ENCODE peak calls at places on chromosome 1, in ten cellular contexts. W is M059J; N is Calu3; R is AG08395; I is C1 segment of cervical spinal cord; A is AG09309; G is stomach; M is stimulated activated CD8-positive, alpha-beta memory T cell treated with anti-CD3 and anti-CD28 coated beads, Interleukin-15, amount 100 ng/mL, for 24 hours; L is OCI-M1; S is activated T-cell treated with anti-CD3 and anti-CD28 coated beads for 1 hour. Y is an unnamed sample.

GRCh38 chr1:26126321-26127084 is 14.9 kb downstream of the PDIK1L start:
- DNase-seq in N (peak; percentile 66), I (no peak), R (no peak), A (no peak), L (peak; percentile 99), M (no peak), G (peak; percentile 56), W (peak; percentile 87), S (peak; percentile 18), Y (peak; percentile 22)

GRCh38 chr1:14852301-14852700 is 253.8 kb downstream of the KAZN start:
- DNase-seq in A (no peak), I (no peak), L (no peak), S (no peak), N (no peak), W (no peak), G (peak; percentile 85), R (no peak), M (no peak), Y (no peak)

GRCh38 chr1:198893763-198894444 is 255.1 kb downstream of the PTPRC start:
- DNase-seq in W (peak; percentile 76), R (peak; percentile 14), A (no peak), N (no peak), M (no peak), L (no peak), G (no peak), I (no peak), S (no peak), Y (no peak)

GRCh38 chr1:8040586-8040985 is 14.5 kb upstream of the ERRFI1 start:
- DNase-seq in M (no peak), A (peak; percentile 92), S (no peak), R (peak; percentile 93), I (no peak), W (peak; percentile 100), G (peak; percentile 91), N (peak; percentile 73), L (no peak), Y (no peak)

GRCh38 chr1:156383023-156383422 is 14.0 kb downstream of the RHBG start:
- DNase-seq in R (peak; percentile 82), M (peak; percentile 21), N (peak; percentile 82), S (peak; percentile 48), L (peak; percentile 78), G (peak; percentile 71), W (peak; percentile 56), A (no peak), I (peak; percentile 70), Y (peak; percentile 33)

GRCh38 chr1:25927541-25928265 is 21.5 kb upstream of the STMN1 start:
- DNase-seq in W (peak; percentile 64), G (no peak), L (no peak), S (no peak), R (no peak), A (no peak), I (no peak), N (no peak), M (no peak), Y (no peak)

GRCh38 chr1:206470692-206471414 is 577 bp downstream of the IKBKE start:
- DNase-seq in I (no peak), A (no peak), M (no peak), G (peak; percentile 38), N (peak; percentile 16), S (no peak), R (peak; percentile 77), W (peak; percentile 80), L (peak; percentile 43), Y (no peak)

GRCh38 chr1:221392453-221392852 is 349.4 kb downstream of the DUSP10 start:
- DNase-seq in N (no peak), W (peak; percentile 95), L (no peak), G (no peak), A (peak; percentile 78), R (peak; percentile 79), S (no peak), I (no peak), M (no peak), Y (no peak)

GRCh38 chr1:16969651-16970050 is 10.8 kb downstream of the MFAP2 start:
- DNase-seq in R (no peak), M (no peak), I (no peak), G (no peak), L (no peak), W (no peak), S (no peak), A (no peak), N (no peak), Y (no peak)

Y was measured in T-helper 9 cell.